ENCODE peak calls at places on chromosomes 7 and 10, in five cellular contexts. One of them, this sample, is unnamed.

GRCh38 chr7:151440799-151441443 is 980 bp upstream of the CRYGN start:
- DNase-seq in iPS DF 6.9: no peak
- DNase-seq in putamen: no peak
- DNase-seq in HCEC 1CT: no peak
- DNase-seq in ACHN: no peak
- DNase-seq in this sample: no peak

GRCh38 chr10:52729259-52730104 is 43.1 kb downstream of the MBL2 start:
- DNase-seq in putamen: peak; percentile 25
- DNase-seq in ACHN: peak; percentile 47
- DNase-seq in HCEC 1CT: peak; percentile 37
- DNase-seq in iPS DF 6.9: no peak
- DNase-seq in this sample: peak; percentile 54

GRCh38 chr10:62779487-62780248 is 24.9 kb upstream of the ADO start:
- DNase-seq in putamen: no peak
- DNase-seq in ACHN: no peak
- DNase-seq in HCEC 1CT: peak; percentile 66
- DNase-seq in iPS DF 6.9: no peak
- DNase-seq in this sample: peak; percentile 38

GRCh38 chr10:71757450-71757918 is 15.8 kb downstream of the VSIR start:
- DNase-seq in HCEC 1CT: no peak
- DNase-seq in ACHN: no peak
- DNase-seq in putamen: no peak
- DNase-seq in iPS DF 6.9: no peak
- DNase-seq in this sample: no peak

GRCh38 chr10:27482984-27483956 is 20.8 kb upstream of the RAB18 start:
- DNase-seq in iPS DF 6.9: no peak
- DNase-seq in ACHN: no peak
- DNase-seq in HCEC 1CT: peak; percentile 60
- DNase-seq in putamen: no peak
- DNase-seq in this sample: peak; percentile 4

GRCh38 chr10:63375859-63376258 is 89.9 kb downstream of the JMJD1C start:
- DNase-seq in ACHN: no peak
- DNase-seq in putamen: no peak
- DNase-seq in HCEC 1CT: peak; percentile 60
- DNase-seq in iPS DF 6.9: no peak
- DNase-seq in this sample: no peak

GRCh38 chr7:142807855-142808460 is 37.2 kb downstream of the PRSS2 start:
- DNase-seq in iPS DF 6.9: no peak
- DNase-seq in HCEC 1CT: no peak
- DNase-seq in ACHN: no peak
- DNase-seq in putamen: no peak
- DNase-seq in this sample: no peak

GRCh38 chr7:50142421-50143113 is 49.5 kb upstream of the ZPBP start:
- DNase-seq in ACHN: peak; percentile 57
- DNase-seq in iPS DF 6.9: no peak
- DNase-seq in putamen: peak; percentile 17
- DNase-seq in HCEC 1CT: peak; percentile 2
- DNase-seq in this sample: peak; percentile 57

GRCh38 chr10:36634916-36635315 is 490.5 kb upstream of the ANKRD30A start:
- DNase-seq in putamen: no peak
- DNase-seq in ACHN: no peak
- DNase-seq in HCEC 1CT: peak; percentile 75
- DNase-seq in iPS DF 6.9: no peak
- DNase-seq in this sample: peak; percentile 95

This sample was measured in A673.